ENCODE peak calls at places on chromosomes 7 and 10, in five cellular contexts. P is HT1080, S is left colon, N is endothelial cell, Z is mucosa of gallbladder. U is an unnamed sample.
A peak's percentile ranks its signal among the peaks of the same experiment; 100 is the strongest.

GRCh38 chr7:105210721-105211205 is 178.0 kb downstream of the SRPK2 start:
- DNase-seq in P (no peak), S (no peak), Z (peak; percentile 42), N (no peak), U (no peak)

GRCh38 chr7:107933386-107934013 is 42.5 kb downstream of the DLD start:
- DNase-seq in P (no peak), N (no peak), Z (no peak), S (no peak), U (no peak)

GRCh38 chr7:47143344-47143743 is 438.6 kb downstream of the TNS3 start:
- DNase-seq in S (no peak), Z (no peak), N (no peak), P (no peak), U (peak; percentile 68)

GRCh38 chr10:29026065-29026797 is 262.6 kb upstream of the LYZL1 start:
- DNase-seq in S (no peak), P (no peak), N (no peak), Z (no peak), U (no peak)

GRCh38 chr7:70788276-70788675 is 343.7 kb upstream of the GALNT17 start:
- DNase-seq in P (no peak), Z (no peak), N (no peak), S (no peak), U (no peak)

GRCh38 chr10:101089520-101090299 is 27.9 kb downstream of the KAZALD1 start:
- DNase-seq in N (no peak), P (no peak), S (no peak), Z (no peak), U (no peak)

GRCh38 chr10:118259288-118259906 is 82.7 kb downstream of the FAM204A start:
- DNase-seq in N (peak; percentile 72), P (peak; percentile 6), S (no peak), Z (no peak), U (no peak)

GRCh38 chr10:89086801-89087513 is 96.4 kb downstream of the FAS start:
- DNase-seq in N (no peak), P (peak; percentile 59), S (peak; percentile 50), Z (peak; percentile 58), U (peak; percentile 89)

GRCh38 chr7:77537595-77538185 is 595 bp downstream of the PTPN12 start:
- DNase-seq in S (peak; percentile 40), P (peak; percentile 39), N (peak; percentile 55), Z (peak; percentile 16), U (no peak)

GRCh38 chr10:77497748-77498147 is 139.9 kb downstream of the KCNMA1 start:
- DNase-seq in P (no peak), Z (no peak), S (no peak), N (no peak), U (no peak)

GRCh38 chr7:76426246-76426645 is 1.5 kb downstream of the ZP3 start:
- DNase-seq in Z (no peak), S (no peak), P (no peak), N (no peak), U (no peak)

GRCh38 chr7:83271212-83272099 is 108.8 kb upstream of the PCLO start:
- DNase-seq in P (peak; percentile 28), N (no peak), Z (no peak), S (no peak), U (peak; percentile 16)

U was measured in stromal cell of bone marrow.